ENCODE peak calls at places on chromosome 20, in four cellular contexts. J is T-cell, E is tibial nerve, B is progenitor cell of endocrine pancreas. Q is an unnamed sample.

GRCh38 chr20:54340206-54340605 is 132.3 kb downstream of the PFDN4 start:
- DNase-seq in B (no peak), J (no peak), E (no peak), Q (no peak)

GRCh38 chr20:56391596-56392281 is at the start of gene AURKA:
- DNase-seq in B (no peak), J (no peak), E (no peak), Q (no peak)

GRCh38 chr20:32037929-32038328 is 14.1 kb upstream of the HCK start:
- DNase-seq in B (no peak), E (no peak), J (no peak), Q (no peak)

GRCh38 chr20:62953839-62954703 is 1.6 kb downstream of the SLC17A9 start:
- DNase-seq in B (peak; percentile 49), J (peak; percentile 82), E (peak; percentile 59), Q (peak; percentile 74)

GRCh38 chr20:21235346-21235712 is 67.8 kb upstream of the XRN2 start:
- DNase-seq in J (no peak), B (no peak), E (no peak), Q (no peak)

GRCh38 chr20:62860924-62861691 is 514 bp downstream of the TCFL5 start:
- DNase-seq in B (no peak), J (peak; percentile 59), E (no peak), Q (peak; percentile 63)

GRCh38 chr20:46705378-46705729 is 4.1 kb upstream of the SLC2A10 start:
- DNase-seq in B (no peak), E (no peak), J (no peak), Q (no peak)

GRCh38 chr20:34264141-34264540 is 22.9 kb downstream of the ASIP start:
- DNase-seq in B (no peak), J (no peak), E (no peak), Q (no peak)

GRCh38 chr20:49786671-49787370 is 25.8 kb upstream of the SLC9A8 start:
- DNase-seq in B (no peak), J (no peak), E (no peak), Q (no peak)

GRCh38 chr20:11136691-11137090 is 462.9 kb upstream of the JAG1 start:
- DNase-seq in B (no peak), E (no peak), J (no peak), Q (no peak)

GRCh38 chr20:48972816-48973215 is 51.3 kb downstream of the ARFGEF2 start:
- DNase-seq in J (no peak), B (no peak), E (no peak), Q (no peak)

GRCh38 chr20:44398303-44398702 is 42.8 kb downstream of the HNF4A start:
- DNase-seq in E (no peak), J (no peak), B (no peak), Q (no peak)

GRCh38 chr20:32909896-32910571 is 51.3 kb downstream of the EFCAB8 start:
- DNase-seq in B (no peak), J (no peak), E (no peak), Q (no peak)

GRCh38 chr20:64205611-64206026 is 41.4 kb downstream of the MYT1 start:
- DNase-seq in B (no peak), E (no peak), J (no peak), Q (no peak)

GRCh38 chr20:49982346-49983122 is at the start of gene SNAI1:
- DNase-seq in E (peak; percentile 51), B (peak; percentile 65), J (peak; percentile 86), Q (peak; percentile 86)

GRCh38 chr20:23257848-23258746 is 92.5 kb upstream of the NXT1 start:
- DNase-seq in E (no peak), J (no peak), B (no peak), Q (no peak)

GRCh38 chr20:37989601-37990001 is 43.7 kb downstream of the TTI1 start:
- DNase-seq in J (no peak), E (no peak), B (no peak), Q (no peak)

GRCh38 chr20:3654326-3655031 is 8.7 kb downstream of the GFRA4 start:
- DNase-seq in E (no peak), J (no peak), B (no peak), Q (no peak)

Q was measured in CD4-positive, alpha-beta memory T cell.